ENCODE peak calls at places on chromosomes 16 and 17, in seven cellular contexts. J, U, K, W, I, V and R are unnamed samples.
A peak's percentile ranks its signal among the peaks of the same experiment; 100 is the strongest.

GRCh38 chr17:8190506-8190905 is 526 bp upstream of the BORCS6 start:
- DNase-seq in J (no peak), U (no peak), K (no peak), W (no peak), I (no peak), V (no peak), R (no peak)

GRCh38 chr16:18932243-18932997 is 6.2 kb upstream of the SMG1 start:
- DNase-seq in J (no peak), U (no peak), K (peak; percentile 28), W (no peak), I (no peak), V (no peak), R (no peak)

GRCh38 chr17:7612294-7612640 is 2.4 kb downstream of the FXR2 start:
- DNase-seq in J (no peak), U (no peak), K (no peak), W (no peak), I (no peak), V (no peak), R (no peak)

GRCh38 chr16:74608944-74609343 is 2.0 kb upstream of the GLG1 start:
- DNase-seq in J (no peak), U (no peak), K (no peak), W (no peak), I (no peak), V (no peak), R (no peak)

GRCh38 chr16:56647641-56648431 is 3.9 kb upstream of the MT1B start:
- DNase-seq in J (peak; percentile 55), U (no peak), K (no peak), W (no peak), I (no peak), V (no peak), R (no peak)

GRCh38 chr16:28139530-28139929 is 72.2 kb downstream of the XPO6 start:
- DNase-seq in J (no peak), U (no peak), K (no peak), W (no peak), I (no peak), V (no peak), R (no peak)

GRCh38 chr16:58797137-58797801 is 63.2 kb upstream of the GOT2 start:
- DNase-seq in J (no peak), U (no peak), K (no peak), W (no peak), I (no peak), V (no peak), R (no peak)

GRCh38 chr16:66289051-66289680 is 77.3 kb upstream of the CDH5 start:
- DNase-seq in J (no peak), U (peak; percentile 52), K (peak; percentile 63), W (no peak), I (no peak), V (no peak), R (no peak)

GRCh38 chr17:9499041-9499440 is 76.6 kb downstream of the STX8 start:
- DNase-seq in J (no peak), U (no peak), K (no peak), W (no peak), I (no peak), V (no peak), R (no peak)

GRCh38 chr17:20171741-20172377 is 162.7 kb downstream of the SPECC1 start:
- DNase-seq in J (no peak), U (no peak), K (no peak), W (no peak), I (no peak), V (no peak), R (no peak)

GRCh38 chr17:35865412-35866355 is 3.0 kb downstream of the HEATR9 start:
- DNase-seq in J (no peak), U (no peak), K (no peak), W (no peak), I (no peak), V (peak; percentile 68), R (no peak)

GRCh38 chr17:70668276-70668937 is 499.1 kb downstream of the KCNJ2 start:
- DNase-seq in J (peak; percentile 58), U (no peak), K (no peak), W (no peak), I (no peak), V (no peak), R (no peak)

GRCh38 chr17:41551370-41551769 is 20.5 kb downstream of the KRT9 start:
- DNase-seq in J (no peak), U (no peak), K (no peak), W (no peak), I (no peak), V (no peak), R (no peak)

GRCh38 chr17:67570797-67571196 is 146.9 kb upstream of the NOL11 start:
- DNase-seq in J (no peak), U (no peak), K (no peak), W (no peak), I (no peak), V (no peak), R (no peak)

GRCh38 chr16:67015317-67015731 is 13.6 kb upstream of the CBFB start:
- DNase-seq in J (peak; percentile 18), U (peak; percentile 24), K (peak; percentile 63), W (no peak), I (no peak), V (no peak), R (peak; percentile 7)

GRCh38 chr17:6495450-6496115 is 51.3 kb downstream of the PIMREG start:
- DNase-seq in J (no peak), U (peak; percentile 27), K (peak; percentile 50), W (no peak), I (no peak), V (no peak), R (no peak)

GRCh38 chr17:6476834-6477210 is 32.6 kb downstream of the PIMREG start:
- DNase-seq in J (no peak), U (no peak), K (no peak), W (peak; percentile 38), I (no peak), V (no peak), R (no peak)

GRCh38 chr16:14458576-14458975 is 171.5 kb downstream of the PARN start:
- DNase-seq in J (no peak), U (no peak), K (no peak), W (no peak), I (no peak), V (no peak), R (no peak)

GRCh38 chr17:27458524-27458908 is 2.3 kb downstream of the KSR1 start:
- DNase-seq in J (no peak), U (no peak), K (no peak), W (no peak), I (no peak), V (no peak), R (no peak)

GRCh38 chr17:52178013-52178412 is 19.5 kb upstream of the CA10 start:
- DNase-seq in J (no peak), U (no peak), K (no peak), W (no peak), I (no peak), V (peak; percentile 3), R (no peak)

GRCh38 chr17:67831268-67831667 is 6.0 kb downstream of the BPTF start:
- DNase-seq in J (no peak), U (no peak), K (no peak), W (no peak), I (no peak), V (peak; percentile 35), R (no peak)

GRCh38 chr17:76444518-76445311 is 8.2 kb downstream of the UBE2O start:
- DNase-seq in J (no peak), U (no peak), K (no peak), W (no peak), I (no peak), V (peak; percentile 27), R (no peak)

GRCh38 chr17:2718150-2718938 is 6.8 kb upstream of the CLUH start:
- DNase-seq in J (no peak), U (no peak), K (no peak), W (no peak), I (no peak), V (peak; percentile 26), R (no peak)

GRCh38 chr17:76585649-76586593 is at the start of gene ST6GALNAC2:
- DNase-seq in J (peak; percentile 71), U (peak; percentile 79), K (peak; percentile 89), W (peak; percentile 82), I (peak; percentile 73), V (peak; percentile 60), R (peak; percentile 42)

GRCh38 chr16:89651584-89651983 is 5.9 kb downstream of the CHMP1A start:
- DNase-seq in J (no peak), U (no peak), K (no peak), W (no peak), I (no peak), V (no peak), R (no peak)

GRCh38 chr16:69823831-69824563 is 61.9 kb downstream of the WWP2 start:
- DNase-seq in J (peak; percentile 26), U (peak; percentile 85), K (no peak), W (peak; percentile 63), I (peak; percentile 54), V (no peak), R (peak; percentile 58)

GRCh38 chr17:77892469-77893143 is 65.9 kb upstream of the TNRC6C start:
- DNase-seq in J (no peak), U (peak; percentile 56), K (no peak), W (peak; percentile 40), I (no peak), V (no peak), R (no peak)
- TF ChIP-seq CTCF in J (no peak), U (no peak), K (no peak), W (no peak), I (no peak), V (no peak), R (no peak)

GRCh38 chr17:72592967-72593325 is 472.1 kb downstream of the SOX9 start:
- DNase-seq in J (no peak), U (no peak), K (no peak), W (no peak), I (no peak), V (no peak), R (no peak)
- H3K4me3 ChIP-seq in J (no peak overlapping the region), U (no peak overlapping the region), K (no peak overlapping the region), W (peak overlapping the region; percentile 70), I (peak overlapping the region; percentile 62), V (no peak overlapping the region), R (no peak overlapping the region)

GRCh38 chr16:75801307-75801706 is 75.0 kb upstream of the CPHXL start:
- DNase-seq in J (no peak), U (no peak), K (no peak), W (no peak), I (no peak), V (peak; percentile 7), R (no peak)
- TF ChIP-seq CTCF in J (no peak), U (no peak), K (no peak), W (no peak), I (no peak), V (no peak), R (no peak)

GRCh38 chr17:80423536-80424225 is 8.7 kb downstream of the ENDOV start:
- DNase-seq in J (no peak), U (no peak), K (no peak), W (no peak), I (no peak), V (no peak), R (no peak)

GRCh38 chr17:80424261-80424660 is 9.3 kb downstream of the ENDOV start:
- DNase-seq in J (no peak), U (no peak), K (no peak), W (no peak), I (no peak), V (no peak), R (no peak)

GRCh38 chr17:80421381-80422090 is 6.6 kb downstream of the ENDOV start:
- DNase-seq in J (no peak), U (peak; percentile 63), K (no peak), W (no peak), I (no peak), V (no peak), R (no peak)

GRCh38 chr17:80422276-80422675 is 7.3 kb downstream of the ENDOV start:
- DNase-seq in J (no peak), U (peak; percentile 58), K (no peak), W (no peak), I (no peak), V (no peak), R (no peak)

GRCh38 chr17:80422981-80423380 is 8.0 kb downstream of the ENDOV start:
- DNase-seq in J (no peak), U (no peak), K (no peak), W (no peak), I (peak; percentile 73), V (no peak), R (no peak)
- H3K4me3 ChIP-seq in J (no peak overlapping the region), U (no peak overlapping the region), K (no peak overlapping the region), W (no peak overlapping the region), I (peak overlapping the region; percentile 28), V (no peak overlapping the region), R (no peak overlapping the region)